ENCODE peak calls at places on chromosome 17, in five cellular contexts. V is non-pigmented ciliary epithelial cell, Z is NCI-H1930, H is NCI-H1105, Q is SHP77. W is an unnamed sample.

GRCh38 chr17:38579934-38580333 is 25.8 kb downstream of the SRCIN1 start:
- DNase-seq in V (no peak), Z (peak; percentile 15), H (peak; percentile 96), Q (peak; percentile 93), W (peak; percentile 46)

GRCh38 chr17:17114592-17115225 is 72.5 kb downstream of the MPRIP start:
- DNase-seq in V (no peak), Z (no peak), H (no peak), Q (no peak), W (no peak)

GRCh38 chr17:58986005-58986404 is 120.7 kb downstream of the TRIM37 start:
- DNase-seq in V (no peak), Z (no peak), H (no peak), Q (no peak), W (no peak)

GRCh38 chr17:69757794-69758430 is 317.1 kb upstream of the KCNJ16 start:
- DNase-seq in V (peak; percentile 84), Z (no peak), H (no peak), Q (no peak), W (no peak)

GRCh38 chr17:77961741-77962140 is 3.2 kb downstream of the TNRC6C start:
- DNase-seq in V (no peak), Z (no peak), H (no peak), Q (peak; percentile 12), W (no peak)

GRCh38 chr17:36923814-36924221 is 13.5 kb upstream of the LHX1 start:
- DNase-seq in V (no peak), Z (no peak), H (no peak), Q (no peak), W (no peak)

GRCh38 chr17:74599531-74599939 is 7.5 kb upstream of the CD300LD start:
- DNase-seq in V (no peak), Z (no peak), H (no peak), Q (no peak), W (no peak)

GRCh38 chr17:35161281-35161761 is 13.7 kb downstream of the UNC45B start:
- DNase-seq in V (no peak), Z (no peak), H (no peak), Q (no peak), W (no peak)

W was measured in NCI-H2081 treated with DMSO at 0.1 percent for 48 hours.